ENCODE peak calls at places on chromosomes 1 and 21, in seven cellular contexts. C, P, K, R, B, G and V are unnamed samples.

GRCh38 chr1:66737836-66738235 is 14.4 kb upstream of the DYNLT5 start:
- DNase-seq in P (no peak), K (no peak), R (no peak), G (no peak), B (no peak), C (no peak), V (no peak)

GRCh38 chr1:37945743-37946702 is 830 bp downstream of the INPP5B start:
- DNase-seq in R (peak), B (peak), P (peak), G (no peak), K (peak), C (peak), V (no peak)

GRCh38 chr1:204885288-204885711 is 14.6 kb downstream of the NFASC start:
- DNase-seq in G (no peak), C (peak), B (no peak), R (no peak), P (peak), K (peak), V (no peak)

GRCh38 chr21:15000076-15000475 is 64.7 kb downstream of the NRIP1 start:
- DNase-seq in K (no peak), R (no peak), G (no peak), B (no peak), P (no peak), C (no peak), V (peak)

GRCh38 chr21:14833221-14833620 is 231.6 kb downstream of the NRIP1 start:
- DNase-seq in C (no peak), P (no peak), B (no peak), K (no peak), G (no peak), R (no peak), V (no peak)

GRCh38 chr1:208004851-208005250 is 93.9 kb upstream of the CD34 start:
- DNase-seq in R (no peak), P (no peak), B (no peak), K (no peak), G (no peak), C (no peak), V (no peak)

GRCh38 chr1:212951058-212951923 is 950 bp downstream of the VASH2 start:
- DNase-seq in G (peak), K (no peak), B (peak), P (no peak), C (no peak), R (no peak), V (no peak)

GRCh38 chr1:238589843-238590435 is 699.2 kb upstream of the ZP4 start:
- DNase-seq in C (no peak), B (no peak), K (no peak), P (no peak), R (no peak), G (no peak), V (no peak)

GRCh38 chr1:2230781-2231666 is 2.9 kb downstream of the SKI start:
- DNase-seq in R (no peak), C (peak), B (no peak), K (peak), P (peak), G (no peak), V (no peak)

GRCh38 chr1:179287456-179287855 is 6.1 kb upstream of the SOAT1 start:
- DNase-seq in K (no peak), G (no peak), R (no peak), B (peak), C (no peak), P (no peak), V (no peak)

GRCh38 chr21:18840239-18840638 is 436.7 kb upstream of the TMPRSS15 start:
- DNase-seq in K (no peak), B (peak), G (no peak), R (no peak), C (no peak), P (no peak), V (no peak)

GRCh38 chr1:155254228-155254713 is 1.0 kb downstream of the ENTREP3 start:
- DNase-seq in R (no peak), K (no peak), B (no peak), G (no peak), P (no peak), C (no peak), V (no peak)

GRCh38 chr1:118136511-118136937 is 48.5 kb downstream of the SPAG17 start:
- DNase-seq in K (no peak), R (no peak), C (no peak), G (no peak), P (no peak), B (no peak), V (no peak)

GRCh38 chr1:23618586-23619083 is 59.3 kb upstream of the ID3 start:
- DNase-seq in C (no peak), K (no peak), P (no peak), G (no peak), B (no peak), R (no peak), V (no peak)

GRCh38 chr21:45365186-45365607 is 39.8 kb upstream of the COL18A1 start:
- DNase-seq in B (no peak), G (no peak), P (no peak), R (no peak), C (no peak), K (no peak), V (no peak)

GRCh38 chr1:53197301-53198205 is 929 bp downstream of the CPT2 start:
- DNase-seq in K (no peak), C (no peak), B (no peak), P (no peak), R (no peak), G (no peak), V (no peak)

GRCh38 chr1:224809137-224809536 is 120.3 kb upstream of the DNAH14 start:
- DNase-seq in B (no peak), C (no peak), P (no peak), K (no peak), R (no peak), G (no peak), V (no peak)

GRCh38 chr1:202569393-202570322 is 140.6 kb downstream of the SYT2 start:
- DNase-seq in R (no peak), K (no peak), B (no peak), C (no peak), P (no peak), G (no peak), V (no peak)

GRCh38 chr1:2503554-2504223 is 22.7 kb downstream of the PANK4 start:
- DNase-seq in K (no peak), R (no peak), G (no peak), C (no peak), P (no peak), B (no peak), V (no peak)

DNA sequence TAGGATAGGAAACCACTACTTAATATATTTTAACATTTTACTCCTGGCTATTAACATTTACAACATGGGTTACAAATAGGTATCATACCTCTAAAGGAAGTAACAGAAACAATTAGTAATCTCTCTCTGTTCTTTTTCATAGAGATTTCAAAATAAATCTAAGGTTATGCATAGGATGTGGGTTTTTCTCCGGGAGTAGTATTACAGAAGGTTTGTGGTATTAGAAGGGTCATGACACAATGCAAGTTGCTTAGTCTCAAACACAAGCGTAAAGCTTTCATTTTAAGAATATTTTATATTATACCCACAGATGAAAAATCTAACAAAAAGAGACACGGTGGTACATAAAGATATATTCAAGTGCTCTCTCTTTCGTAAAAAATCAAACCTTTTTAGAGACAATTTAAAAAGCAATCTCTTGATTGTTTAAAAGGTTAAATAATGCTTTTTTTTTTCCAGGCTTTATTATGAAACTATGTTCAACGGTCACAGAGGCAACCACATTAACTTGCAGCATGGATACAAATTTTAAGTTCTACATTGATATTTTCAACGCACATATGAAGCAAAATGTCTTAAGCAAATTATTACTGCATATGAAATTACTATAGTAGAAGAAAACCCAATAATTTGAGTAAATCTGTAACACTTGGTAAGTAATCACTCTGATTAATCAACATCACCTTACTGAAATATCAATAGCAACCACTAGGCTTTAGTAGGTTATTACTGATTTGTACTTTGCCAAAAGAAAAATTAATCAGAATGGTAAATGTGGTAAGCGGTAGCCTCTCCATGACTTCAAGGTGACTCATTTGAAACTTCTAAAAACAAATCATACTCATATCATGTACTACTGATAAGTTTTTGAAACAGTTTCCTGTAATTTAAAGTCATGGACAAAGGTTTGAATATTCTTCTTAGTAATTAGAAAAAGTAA is 97.4 kb upstream of the GFI1 start:
- DNase-seq in C (no peak), G (no peak), R (no peak), B (no peak), K (no peak), P (no peak), V (no peak)
- TF ChIP-seq CTCF in C (no peak), G (no peak), R (no peak), B (no peak), K (no peak), P (no peak), V (no peak)

DNA sequence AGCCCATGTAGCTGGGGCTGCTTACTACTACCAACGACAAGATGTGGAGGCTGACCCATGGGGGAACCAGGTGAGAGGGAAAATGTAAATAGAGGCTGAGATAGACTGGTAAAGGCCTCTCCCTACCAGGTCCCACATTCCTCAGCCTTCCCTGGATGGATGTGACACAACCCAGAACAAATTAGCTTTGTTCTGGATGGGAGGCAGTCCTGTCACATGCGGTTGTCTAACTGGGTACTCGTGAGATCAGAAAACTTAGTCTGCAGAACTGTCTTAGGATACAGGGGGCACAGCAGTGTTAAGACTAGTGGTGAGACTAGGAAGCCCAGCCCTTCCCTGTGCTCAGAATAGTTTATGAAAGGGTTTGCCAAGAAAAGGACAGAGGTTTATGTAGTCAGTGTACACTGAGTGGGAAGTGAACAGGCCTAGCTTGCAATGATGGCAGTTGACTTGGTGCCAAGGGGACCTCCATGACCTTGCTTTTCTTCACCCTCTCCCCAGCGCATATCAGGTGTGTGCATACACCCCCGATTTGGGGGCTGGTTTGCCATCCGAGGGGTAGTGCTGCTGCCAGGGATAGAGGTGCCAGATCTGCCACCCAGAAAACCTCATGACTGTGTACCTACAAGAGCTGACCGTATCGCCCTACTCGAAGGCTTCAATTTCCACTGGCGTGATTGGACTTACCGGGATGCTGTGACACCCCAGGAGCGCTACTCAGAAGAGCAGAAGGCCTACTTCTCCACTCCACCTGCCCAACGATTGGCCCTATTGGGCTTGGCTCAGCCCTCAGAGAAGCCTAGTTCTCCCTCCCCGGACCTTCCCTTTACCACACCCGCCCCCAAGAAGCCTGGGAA is 8.4 kb downstream of the MMACHC start:
- DNase-seq in K (no peak), B (no peak), G (no peak), P (no peak), R (no peak), C (no peak), V (no peak)
- TF ChIP-seq CTCF in K (no peak), B (no peak), G (no peak), P (no peak), R (no peak), C (no peak), V (no peak)

GRCh38 chr1:8718878-8719361 is 98.5 kb downstream of the RERE start:
- DNase-seq in K (no peak), G (no peak), P (no peak), R (no peak), B (no peak), C (no peak), V (no peak)
- TF ChIP-seq CTCF in K (peak), G (no peak), P (peak), R (peak), B (peak), C (no peak), V (peak)

DNA sequence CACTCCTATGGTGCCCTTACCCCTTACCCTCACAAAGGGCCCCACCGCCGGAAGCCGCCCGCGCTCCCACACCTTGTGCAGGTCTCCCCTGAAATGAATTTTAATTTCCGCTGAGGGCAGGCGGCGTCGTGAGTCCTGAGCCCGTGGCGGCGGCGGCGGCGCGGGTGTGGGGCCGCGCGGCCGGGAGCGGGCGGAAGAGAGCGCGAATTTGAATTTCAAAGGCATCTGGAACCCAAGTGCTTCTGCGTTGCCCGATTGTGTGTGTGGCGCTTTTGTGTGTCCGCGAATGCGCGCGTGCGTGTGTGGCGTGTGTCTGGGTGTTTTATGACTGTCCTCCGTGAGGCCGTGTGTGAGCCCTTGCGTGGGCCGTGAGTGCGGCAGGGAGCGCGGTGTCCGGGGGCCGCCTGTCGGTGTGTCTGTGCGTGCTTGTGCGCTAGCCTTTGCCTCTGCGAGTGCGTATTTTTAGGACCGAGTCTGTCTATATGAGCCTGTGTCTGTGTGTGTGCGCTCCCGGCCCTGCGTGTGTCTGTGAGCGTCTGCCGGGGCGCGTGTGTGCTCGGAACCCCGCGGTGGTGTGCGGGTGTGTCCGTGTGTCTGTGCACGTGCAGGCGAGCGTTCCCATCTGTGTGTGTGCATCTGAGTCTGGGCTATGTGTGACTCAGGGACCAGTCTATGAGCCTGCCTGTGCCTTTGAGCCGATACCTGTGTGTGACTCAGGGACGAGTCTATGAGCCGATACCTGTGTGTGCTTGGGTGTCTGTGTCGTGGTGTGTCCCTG is 7.9 kb upstream of the ADGRB2 start:
- DNase-seq in C (no peak), P (no peak), R (no peak), B (no peak), G (no peak), K (no peak), V (no peak)
- TF ChIP-seq CTCF in C (no peak), P (no peak), R (no peak), B (no peak), G (no peak), K (no peak), V (no peak)

DNA sequence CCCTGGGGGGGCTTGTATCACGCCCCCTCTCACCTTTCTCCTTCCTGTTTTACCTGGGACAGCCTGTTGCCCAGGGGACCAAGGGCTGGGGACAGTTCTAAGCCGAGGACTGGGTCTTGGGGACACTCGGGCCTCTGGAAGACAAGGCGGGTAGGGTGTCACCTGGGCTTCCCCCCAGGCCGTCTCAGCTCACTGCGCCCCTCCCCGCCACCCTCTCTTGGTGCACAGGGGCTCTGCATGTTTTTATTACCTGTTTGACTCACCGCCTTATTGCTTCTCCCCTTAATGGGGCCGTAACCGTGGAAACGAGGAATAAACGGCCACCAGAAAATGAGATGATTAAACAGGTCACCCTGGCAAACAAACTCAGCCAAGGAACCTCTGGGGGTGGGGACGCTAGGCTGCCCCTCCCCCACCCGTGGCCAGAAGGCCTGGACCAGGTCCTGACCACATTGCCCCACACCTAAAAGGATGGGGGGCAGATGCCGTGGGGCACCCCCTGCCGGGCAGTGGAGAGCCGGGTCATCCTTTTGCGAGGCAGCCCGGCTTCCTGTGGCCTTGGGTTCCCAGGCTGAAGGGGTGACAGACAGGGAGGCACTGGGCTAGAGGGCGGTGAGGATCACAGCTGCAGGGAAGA is 109.9 kb downstream of the CASZ1 start:
- DNase-seq in B (peak), K (no peak), G (no peak), C (no peak), P (peak), R (no peak), V (no peak)
- TF ChIP-seq CTCF in B (no peak), K (no peak), G (peak), C (no peak), P (no peak), R (no peak), V (peak)